ENCODE peak calls at places on chromosome 5, in nine cellular contexts. S is OCI-LY7; A is H4; E is activated naive CD4-positive, alpha-beta T cell treated with anti-CD3 and anti-CD28 coated beads for 36 hours; Z is tibial nerve; R is HT1080; P is upper lobe of right lung; V is GM03348; W is endothelial cell. C is an unnamed sample.
A peak's percentile ranks its signal among the peaks of the same experiment; 100 is the strongest.

GRCh38 chr5:135087950-135088349 is 53.9 kb upstream of the PITX1 start:
- DNase-seq in S (no peak), A (no peak), E (no peak), Z (no peak), R (no peak), P (no peak), V (no peak), W (no peak), C (no peak)

GRCh38 chr5:6551955-6552313 is 80.9 kb downstream of the NSUN2 start:
- DNase-seq in S (no peak), A (no peak), E (no peak), Z (no peak), R (no peak), P (no peak), V (no peak), W (no peak), C (no peak)

GRCh38 chr5:38595149-38595725 is 38.8 kb upstream of the LIFR start:
- DNase-seq in S (no peak), A (peak; percentile 94), E (no peak), Z (no peak), R (peak; percentile 49), P (no peak), V (peak; percentile 46), W (no peak), C (no peak)

GRCh38 chr5:145776886-145777285 is 58.3 kb downstream of the PRELID2 start:
- DNase-seq in S (no peak), A (no peak), E (no peak), Z (no peak), R (peak; percentile 37), P (no peak), V (peak; percentile 16), W (no peak), C (no peak)

GRCh38 chr5:104298518-104298917 is 735.9 kb upstream of the NUDT12 start:
- DNase-seq in S (no peak), A (no peak), E (no peak), Z (no peak), R (no peak), P (no peak), V (no peak), W (no peak), C (no peak)

GRCh38 chr5:136724161-136724560 is 358.8 kb upstream of the TRPC7 start:
- DNase-seq in S (no peak), A (no peak), E (no peak), Z (no peak), R (no peak), P (no peak), V (no peak), W (no peak), C (no peak)

GRCh38 chr5:154757647-154758406 is 2.6 kb downstream of the LARP1 start:
- DNase-seq in S (peak; percentile 34), A (no peak), E (peak; percentile 67), Z (no peak), R (peak; percentile 38), P (no peak), V (no peak), W (no peak), C (no peak)

GRCh38 chr5:159101689-159102088 is 2.0 kb upstream of the EBF1 start:
- DNase-seq in S (peak; percentile 47), A (no peak), E (no peak), Z (peak; percentile 12), R (no peak), P (no peak), V (no peak), W (no peak), C (no peak)

GRCh38 chr5:35963381-35963843 is 25.0 kb upstream of the CAPSL start:
- DNase-seq in S (peak; percentile 11), A (peak; percentile 29), E (peak; percentile 35), Z (no peak), R (peak; percentile 26), P (no peak), V (no peak), W (no peak), C (peak; percentile 32)

GRCh38 chr5:127909078-127909477 is 174.5 kb upstream of the SLC12A2 start:
- DNase-seq in S (peak; percentile 41), A (peak; percentile 49), E (peak; percentile 23), Z (no peak), R (peak; percentile 29), P (no peak), V (peak; percentile 37), W (peak; percentile 40), C (peak; percentile 52)

GRCh38 chr5:168772466-168772961 is 193.3 kb upstream of the PANK3 start:
- DNase-seq in S (no peak), A (no peak), E (no peak), Z (no peak), R (no peak), P (no peak), V (no peak), W (no peak), C (no peak)

GRCh38 chr5:124343451-124343867 is 403.0 kb downstream of the ZNF608 start:
- DNase-seq in S (no peak), A (peak; percentile 85), E (no peak), Z (no peak), R (peak; percentile 70), P (no peak), V (no peak), W (no peak), C (no peak)

GRCh38 chr5:143435207-143435657 is 31.7 kb upstream of the NR3C1 start:
- DNase-seq in S (peak; percentile 95), A (no peak), E (peak; percentile 61), Z (no peak), R (no peak), P (no peak), V (no peak), W (no peak), C (no peak)

GRCh38 chr5:16726538-16726946 is 109.7 kb upstream of the RETREG1 start:
- DNase-seq in S (peak; percentile 21), A (peak; percentile 37), E (peak; percentile 44), Z (no peak), R (peak; percentile 82), P (no peak), V (no peak), W (peak; percentile 31), C (no peak)